ENCODE peak calls at places on chromosomes 3 and 15, in four cellular contexts. K is HL-60, O is GM12878, W is K562. N is an unnamed sample.

GRCh38 chr15:93347917-93348316 is 258.9 kb upstream of the RGMA start:
- DNase-seq in K (no peak), O (no peak), W (no peak), N (no peak)

GRCh38 chr3:38036906-38037305 is 2.1 kb upstream of the DLEC1 start:
- DNase-seq in K (no peak), O (no peak), W (no peak), N (no peak)

GRCh38 chr3:138186216-138186615 is 885 bp upstream of the ARMC8 start:
- DNase-seq in K (no peak), O (no peak), W (no peak), N (no peak)

GRCh38 chr3:99579246-99579645 is 59.1 kb upstream of the COL8A1 start:
- DNase-seq in K (no peak), O (no peak), W (no peak), N (no peak)

GRCh38 chr3:130733236-130733884 is 13.3 kb downstream of the PIK3R4 start:
- DNase-seq in K (no peak), O (no peak), W (no peak), N (no peak)

GRCh38 chr3:194270627-194271458 is 80.3 kb downstream of the CPN2 start:
- DNase-seq in K (no peak), O (no peak), W (no peak), N (no peak)

GRCh38 chr3:115227461-115227860 is 80.4 kb upstream of the ZBTB20 start:
- DNase-seq in K (no peak), O (no peak), W (no peak), N (no peak)

GRCh38 chr15:76345880-76346665 is 9.5 kb downstream of the ISL2 start:
- DNase-seq in K (peak), O (no peak), W (no peak), N (peak)

GRCh38 chr15:98812711-98813441 is 164.5 kb downstream of the IGF1R start:
- DNase-seq in K (no peak), O (no peak), W (no peak), N (no peak)

GRCh38 chr3:150737874-150738679 is 24.9 kb downstream of the SIAH2 start:
- DNase-seq in K (peak), O (peak), W (peak), N (no peak)

GRCh38 chr3:186515115-186515514 is 29.1 kb downstream of the CRYGS start:
- DNase-seq in K (no peak), O (no peak), W (no peak), N (no peak)

GRCh38 chr3:45992820-45993219 is 2.8 kb downstream of the FYCO1 start:
- DNase-seq in K (peak), O (no peak), W (no peak), N (no peak)

GRCh38 chr3:45995370-45996192 is at the start of gene FYCO1:
- DNase-seq in K (peak), O (peak), W (peak), N (peak)

GRCh38 chr3:45993421-45994027 is 2.1 kb downstream of the FYCO1 start:
- DNase-seq in K (no peak), O (no peak), W (no peak), N (no peak)

GRCh38 chr3:45992133-45992729 is 3.4 kb downstream of the FYCO1 start:
- DNase-seq in K (no peak), O (no peak), W (no peak), N (no peak)

GRCh38 chr3:45994661-45995369 is 809 bp downstream of the FYCO1 start:
- DNase-seq in K (peak), O (no peak), W (peak), N (no peak)
- TF ChIP-seq SPI1 in K (no peak), O (no peak), W (no peak), N (no peak)

DNA sequence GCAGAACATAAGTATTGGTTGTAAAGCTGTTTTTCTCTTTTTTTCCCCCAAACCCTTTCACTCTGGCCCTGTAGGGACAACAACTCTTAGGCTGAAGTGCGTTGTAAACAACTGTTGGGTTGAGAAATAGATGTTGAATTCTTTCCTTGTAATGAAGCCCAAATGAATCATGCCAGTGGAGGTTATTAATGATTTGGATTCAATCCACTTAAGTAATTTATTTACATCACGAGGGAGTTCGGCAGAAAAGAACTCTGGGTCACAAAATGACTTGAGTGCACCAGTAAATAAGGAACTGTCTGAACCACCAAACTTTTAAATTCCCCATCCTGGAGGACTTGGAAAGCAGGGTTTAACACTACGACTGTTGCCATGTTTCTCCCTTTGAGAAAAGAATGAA is 218.9 kb downstream of the PDZRN3 start:
- DNase-seq in K (no peak), O (no peak), W (no peak), N (no peak)
- TF ChIP-seq SPI1 in K (no peak), O (no peak), W (no peak), N (no peak)

GRCh38 chr3:111923095-111923771 is 55.6 kb upstream of the ABHD10 start:
- DNase-seq in K (no peak), O (no peak), W (no peak), N (no peak)
- TF ChIP-seq SPI1 in K (no peak), O (no peak), W (no peak), N (no peak)

DNA sequence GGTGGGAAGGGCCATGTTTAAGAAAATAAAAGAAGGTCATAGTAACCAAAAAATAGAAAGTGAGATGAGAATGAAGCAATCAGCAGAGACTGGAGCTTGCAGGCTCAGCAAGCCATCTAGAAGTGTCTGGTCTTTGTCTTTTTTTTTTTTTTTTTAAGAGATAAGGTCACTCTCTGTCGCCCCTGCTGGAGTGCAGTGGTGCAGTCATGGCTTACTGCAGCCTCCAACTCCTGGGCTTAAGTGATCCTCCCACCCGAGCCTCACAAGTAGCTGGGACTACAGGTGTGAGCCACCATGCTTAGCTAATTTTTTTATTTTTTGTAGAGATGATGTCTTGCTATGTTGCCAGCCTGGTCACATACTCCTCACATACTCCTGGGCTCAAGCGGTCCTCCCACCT is 36.2 kb downstream of the GXYLT2 start:
- DNase-seq in K (no peak), O (no peak), W (no peak), N (no peak)
- TF ChIP-seq SPI1 in K (no peak), O (no peak), W (no peak), N (no peak)

DNA sequence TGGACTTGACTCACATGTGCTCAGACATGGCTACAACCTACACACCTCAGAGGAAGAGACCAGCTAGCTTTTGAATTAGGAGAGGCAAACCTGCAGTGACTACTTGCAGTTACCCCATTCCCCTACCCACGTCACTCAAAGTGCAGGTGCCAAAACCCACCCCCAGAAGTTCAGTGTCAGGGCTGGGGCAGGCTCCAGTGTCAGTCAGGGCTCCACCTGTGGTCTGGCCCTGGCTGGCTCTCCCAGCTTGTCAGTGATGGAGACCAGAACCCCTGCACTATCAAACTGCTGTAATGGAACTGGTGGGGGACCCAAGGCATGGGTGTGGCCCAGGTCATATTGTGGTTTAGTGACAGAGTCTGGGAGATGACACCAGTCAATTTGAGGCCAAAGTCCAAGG is 32.6 kb upstream of the SLC41A3 start:
- DNase-seq in K (no peak), O (no peak), W (no peak), N (no peak)
- TF ChIP-seq SPI1 in K (no peak), O (no peak), W (no peak), N (no peak)

DNA sequence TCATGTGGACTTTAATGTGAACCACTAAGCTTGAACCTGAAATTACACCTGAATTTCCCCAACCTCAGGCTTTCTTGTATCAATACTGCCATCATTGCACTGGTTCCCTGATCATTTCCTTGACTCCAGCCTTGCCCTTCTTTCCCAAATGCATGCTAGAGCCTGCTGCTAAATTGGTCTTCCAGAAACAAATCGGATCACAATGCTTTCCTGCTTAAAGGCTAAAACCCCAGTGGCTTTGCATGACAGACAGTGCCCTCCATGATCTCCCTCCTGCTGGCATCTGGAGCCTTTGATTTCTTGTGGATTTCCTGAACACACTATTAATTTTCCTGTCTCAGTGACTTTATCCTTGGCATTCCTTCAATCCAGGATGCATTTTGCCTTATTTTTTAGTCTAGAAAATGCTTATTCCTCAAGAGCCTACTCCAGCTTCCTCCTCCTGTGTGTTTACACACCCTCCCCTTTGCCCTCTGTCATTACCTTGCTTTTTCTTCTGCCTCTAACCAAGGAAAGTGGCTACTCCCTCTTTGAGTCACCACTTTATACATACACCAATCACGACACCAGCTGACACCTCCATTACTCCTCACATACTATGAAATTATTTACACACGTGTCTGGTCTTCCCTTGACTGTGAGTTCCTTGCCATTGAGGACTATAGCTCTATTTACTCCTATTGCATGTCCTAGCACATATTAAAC is 214.6 kb downstream of the KCNAB1 start:
- DNase-seq in K (no peak), O (no peak), W (no peak), N (no peak)
- TF ChIP-seq SPI1 in K (no peak), O (no peak), W (no peak), N (no peak)

DNA sequence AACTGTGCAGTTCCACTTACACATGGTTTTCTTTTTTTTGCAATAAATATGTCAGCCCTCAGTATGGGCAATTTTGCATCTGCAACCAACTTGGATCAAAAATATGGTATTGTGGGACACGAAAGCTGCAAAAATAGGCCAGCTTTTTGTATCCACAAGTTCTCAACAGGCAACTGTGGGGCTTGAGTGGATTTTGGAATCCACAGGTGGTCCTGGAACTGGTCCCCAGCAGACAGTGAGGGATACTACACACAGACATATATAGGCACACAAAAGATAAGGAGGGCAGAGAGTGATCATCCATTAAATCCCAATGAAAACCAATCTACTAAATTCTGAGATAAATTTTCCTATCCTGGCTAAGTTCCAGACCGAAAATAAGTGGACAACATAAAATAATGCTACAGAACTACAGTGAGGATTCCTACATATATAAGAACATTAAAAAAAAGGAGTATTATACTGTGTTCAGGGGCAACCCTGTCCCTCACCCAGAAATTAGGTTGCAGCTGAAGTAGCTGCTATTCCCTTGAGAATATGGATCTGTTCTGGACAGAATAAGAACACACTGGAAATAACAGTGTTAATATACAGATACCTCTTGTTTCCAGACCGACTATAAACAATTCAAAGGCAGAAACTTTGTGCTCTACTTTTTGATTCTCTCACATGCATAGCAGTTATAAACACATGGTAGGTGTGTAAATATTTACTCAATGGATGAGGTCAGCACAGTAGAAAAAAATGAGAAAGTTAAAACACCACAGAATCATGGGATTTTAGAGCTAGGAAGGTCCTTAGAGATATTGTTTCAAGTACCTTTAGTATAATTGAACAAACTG is 25.4 kb downstream of the DENND4A start:
- DNase-seq in K (no peak), O (no peak), W (no peak), N (no peak)
- TF ChIP-seq SPI1 in K (no peak), O (no peak), W (no peak), N (no peak)

N was measured in GM12891.